ENCODE peak calls at places on chromosomes 4 and X, in four cellular contexts. R is A549, L is prostate gland, B is DMS79. W is an unnamed sample.

GRCh38 chr4:46979283-46979682 is 14.1 kb downstream of the GABRA4 start:
- DNase-seq in L (no peak), R (no peak), B (no peak), W (no peak)

GRCh38 chr4:169160825-169161224 is 109.9 kb downstream of the SH3RF1 start:
- DNase-seq in L (no peak), R (no peak), B (no peak), W (no peak)

GRCh38 chr4:119659576-119659975 is 31.0 kb upstream of the PDE5A start:
- DNase-seq in L (no peak), B (no peak), R (no peak), W (no peak)

GRCh38 chrX:50609796-50610195 is 139.2 kb upstream of the DGKK start:
- DNase-seq in L (no peak), B (no peak), R (no peak), W (no peak)

GRCh38 chrX:132171478-132171877 is 43.7 kb upstream of the FRMD7 start:
- DNase-seq in B (no peak), R (no peak), L (no peak), W (no peak)

GRCh38 chr4:177718514-177718913 is 276.3 kb upstream of the AGA start:
- DNase-seq in R (no peak), L (no peak), B (no peak), W (no peak)

GRCh38 chrX:38352362-38352761 is at the start of gene OTC:
- DNase-seq in R (no peak), L (no peak), B (no peak), W (no peak)

GRCh38 chr4:64584981-64585557 is 175.8 kb upstream of the TECRL start:
- DNase-seq in B (no peak), R (no peak), L (no peak), W (no peak)

GRCh38 chr4:7894098-7894676 is 45.5 kb downstream of the AFAP1 start:
- DNase-seq in R (no peak), B (no peak), L (peak), W (no peak)

GRCh38 chr4:114272226-114272625 is 292.8 kb upstream of the ARSJ start:
- DNase-seq in R (peak), B (no peak), L (no peak), W (no peak)

GRCh38 chr4:82652062-82652461 is 90.3 kb upstream of the TMEM150C start:
- DNase-seq in B (no peak), L (no peak), R (no peak), W (no peak)

GRCh38 chr4:1345905-1346780 is 865 bp upstream of the UVSSA start:
- DNase-seq in R (peak), B (no peak), L (peak), W (no peak)

GRCh38 chrX:928606-929005 is 283.8 kb downstream of the CRLF2 start:
- DNase-seq in B (no peak), R (no peak), L (no peak), W (no peak)

GRCh38 chr4:153318696-153319320 is 25.7 kb upstream of the MND1 start:
- DNase-seq in B (no peak), L (peak), R (peak), W (peak)

GRCh38 chr4:183182873-183183725 is 84.0 kb downstream of the WWC2 start:
- DNase-seq in B (no peak), L (no peak), R (no peak), W (no peak)

GRCh38 chr4:80237992-80238391 is 28.5 kb upstream of the FGF5 start:
- DNase-seq in B (no peak), L (no peak), R (no peak), W (no peak)

GRCh38 chrX:10356979-10357378 is 200.2 kb downstream of the CLCN4 start:
- DNase-seq in L (no peak), R (no peak), B (no peak), W (no peak)

GRCh38 chr4:76607266-76607799 is 172.3 kb downstream of the SHROOM3 start:
- DNase-seq in R (no peak), B (no peak), L (no peak), W (no peak)

GRCh38 chrX:77977518-77977917 is 8.1 kb upstream of the PGAM4 start:
- DNase-seq in L (no peak), R (no peak), B (no peak), W (no peak)

GRCh38 chr4:177728361-177729152 is 286.3 kb upstream of the AGA start:
- DNase-seq in L (no peak), B (no peak), R (no peak), W (no peak)

GRCh38 chr4:6360385-6360784 is 90.7 kb downstream of the WFS1 start:
- DNase-seq in B (peak), L (no peak), R (no peak), W (no peak)

GRCh38 chrX:7201481-7201880 is 53.5 kb upstream of the PUDP start:
- DNase-seq in B (no peak), L (no peak), R (no peak), W (no peak)

GRCh38 chr4:1358421-1359160 is 11.6 kb downstream of the UVSSA start:
- DNase-seq in R (no peak), L (no peak), B (no peak), W (no peak)

GRCh38 chrX:12885508-12885907 is 18.6 kb downstream of the TLR7 start:
- DNase-seq in R (no peak), B (no peak), L (no peak), W (no peak)